ENCODE peak calls at places on chromosomes 5 and 9, in six cellular contexts. S is heart right ventricle, R is PC-3, N is aorta, Z is HFFc6, Q is T-cell. V is an unnamed sample.

GRCh38 chr5:113381791-113382190 is 53.0 kb downstream of the TSSK1B start:
- DNase-seq in S (no peak), R (no peak), N (no peak), Z (no peak), Q (no peak), V (no peak)

GRCh38 chr9:116209406-116210116 is 56.0 kb downstream of the PAPPA start:
- DNase-seq in S (no peak), R (peak), N (no peak), Z (no peak), Q (no peak), V (no peak)

GRCh38 chr5:53335115-53335514 is 145.3 kb upstream of the FST start:
- DNase-seq in S (no peak), R (peak), N (no peak), Z (peak), Q (no peak), V (no peak)

GRCh38 chr9:135604437-135605237 is 34.7 kb downstream of the GLT6D1 start:
- DNase-seq in S (no peak), R (no peak), N (no peak), Z (no peak), Q (no peak), V (no peak)

GRCh38 chr9:6121707-6122106 is 93.9 kb upstream of the IL33 start:
- DNase-seq in S (no peak), R (no peak), N (no peak), Z (no peak), Q (no peak), V (no peak)

GRCh38 chr5:134223406-134224251 is 2.2 kb downstream of the PPP2CA start:
- DNase-seq in S (no peak), R (peak), N (no peak), Z (no peak), Q (no peak), V (no peak)

GRCh38 chr9:109652112-109652511 is 127.9 kb upstream of the PALM2AKAP2 start:
- DNase-seq in S (no peak), R (peak), N (no peak), Z (no peak), Q (no peak), V (no peak)

GRCh38 chr9:21801683-21802417 is 586 bp upstream of the MTAP start:
- DNase-seq in S (peak), R (peak), N (peak), Z (peak), Q (no peak), V (no peak)

GRCh38 chr5:78005021-78005785 is 229.1 kb upstream of the TBCA start:
- DNase-seq in S (no peak), R (peak), N (no peak), Z (no peak), Q (no peak), V (no peak)

GRCh38 chr5:147813696-147814095 is 17.8 kb downstream of the SPINK1 start:
- DNase-seq in S (no peak), R (peak), N (no peak), Z (no peak), Q (no peak), V (no peak)

GRCh38 chr5:44714871-44715580 is 93.7 kb upstream of the MRPS30 start:
- DNase-seq in S (no peak), R (no peak), N (no peak), Z (no peak), Q (no peak), V (no peak)

GRCh38 chr9:79176298-79176697 is 395.5 kb upstream of the TLE4 start:
- DNase-seq in S (no peak), R (no peak), N (no peak), Z (peak), Q (no peak), V (no peak)

GRCh38 chr9:124208571-124208970 is 49.2 kb upstream of the NEK6 start:
- DNase-seq in S (no peak), R (no peak), N (peak), Z (no peak), Q (no peak), V (no peak)

GRCh38 chr5:172412724-172413260 is 41.5 kb downstream of the SH3PXD2B start:
- DNase-seq in S (peak), R (peak), N (peak), Z (peak), Q (no peak), V (no peak)

GRCh38 chr5:79229357-79230174 is 6.4 kb upstream of the JMY start:
- DNase-seq in S (no peak), R (peak), N (no peak), Z (peak), Q (peak), V (no peak)

GRCh38 chr9:6355728-6356127 is 27.6 kb downstream of the TPD52L3 start:
- DNase-seq in S (no peak), R (peak), N (no peak), Z (peak), Q (no peak), V (no peak)

GRCh38 chr5:160033546-160034252 is 24.8 kb downstream of the TTC1 start:
- DNase-seq in S (no peak), R (no peak), N (no peak), Z (no peak), Q (no peak), V (no peak)

GRCh38 chr5:11851402-11851801 is 52.8 kb downstream of the CTNND2 start:
- DNase-seq in S (no peak), R (peak), N (no peak), Z (no peak), Q (no peak), V (no peak)

V was measured in activated T-helper 1 cell treated with anti-CD3 and anti-CD28 coated beads, Interleukin-2, amount 50 U/mL, for 16 hours.